ENCODE peak calls at places on chromosome 11, in eight cellular contexts. One of them, this sample, is unnamed.

GRCh38 chr11:119691701-119692546 is 37.1 kb downstream of the NECTIN1 start:
- DNase-seq in mucosa of descending colon: no peak
- DNase-seq in NCI-H2081: no peak
- DNase-seq in GM12865: no peak
- DNase-seq in NCI-H2227 treated with DMSO at 0.1 percent for 48 hours: no peak
- DNase-seq in activated naive CD4-positive, alpha-beta T cell: no peak
- DNase-seq in SW 1271: no peak
- DNase-seq in NCI-H187: no peak
- DNase-seq in this sample: no peak

GRCh38 chr11:118901494-118902335 is 18.0 kb downstream of the CXCR5 start:
- DNase-seq in mucosa of descending colon: no peak
- DNase-seq in NCI-H2081: no peak
- DNase-seq in GM12865: no peak
- DNase-seq in NCI-H2227 treated with DMSO at 0.1 percent for 48 hours: no peak
- DNase-seq in activated naive CD4-positive, alpha-beta T cell: no peak
- DNase-seq in SW 1271: no peak
- DNase-seq in NCI-H187: no peak
- DNase-seq in this sample: peak

GRCh38 chr11:27456140-27456801 is 16.3 kb downstream of the LGR4 start:
- DNase-seq in mucosa of descending colon: no peak
- DNase-seq in NCI-H2081: no peak
- DNase-seq in GM12865: no peak
- DNase-seq in NCI-H2227 treated with DMSO at 0.1 percent for 48 hours: no peak
- DNase-seq in activated naive CD4-positive, alpha-beta T cell: no peak
- DNase-seq in SW 1271: no peak
- DNase-seq in NCI-H187: no peak
- DNase-seq in this sample: no peak

GRCh38 chr11:64716471-64717267 is 6.3 kb downstream of the NRXN2 start:
- DNase-seq in mucosa of descending colon: no peak
- DNase-seq in NCI-H2081: no peak
- DNase-seq in GM12865: no peak
- DNase-seq in NCI-H2227 treated with DMSO at 0.1 percent for 48 hours: no peak
- DNase-seq in activated naive CD4-positive, alpha-beta T cell: no peak
- DNase-seq in SW 1271: no peak
- DNase-seq in NCI-H187: no peak
- DNase-seq in this sample: no peak

GRCh38 chr11:103035656-103036434 is 56.1 kb downstream of the DCUN1D5 start:
- DNase-seq in mucosa of descending colon: no peak
- DNase-seq in NCI-H2081: peak
- DNase-seq in GM12865: peak
- DNase-seq in NCI-H2227 treated with DMSO at 0.1 percent for 48 hours: peak
- DNase-seq in activated naive CD4-positive, alpha-beta T cell: no peak
- DNase-seq in SW 1271: peak
- DNase-seq in NCI-H187: no peak
- DNase-seq in this sample: peak

GRCh38 chr11:57567210-57567511 is 311 bp downstream of the UBE2L6 start:
- DNase-seq in mucosa of descending colon: no peak
- DNase-seq in NCI-H2081: no peak
- DNase-seq in GM12865: peak
- DNase-seq in NCI-H2227 treated with DMSO at 0.1 percent for 48 hours: no peak
- DNase-seq in activated naive CD4-positive, alpha-beta T cell: no peak
- DNase-seq in SW 1271: no peak
- DNase-seq in NCI-H187: no peak
- DNase-seq in this sample: no peak

GRCh38 chr11:131652231-131652630 is 281.8 kb downstream of the NTM start:
- DNase-seq in mucosa of descending colon: no peak
- DNase-seq in NCI-H2081: no peak
- DNase-seq in GM12865: no peak
- DNase-seq in NCI-H2227 treated with DMSO at 0.1 percent for 48 hours: no peak
- DNase-seq in activated naive CD4-positive, alpha-beta T cell: no peak
- DNase-seq in SW 1271: no peak
- DNase-seq in NCI-H187: no peak
- DNase-seq in this sample: no peak

GRCh38 chr11:24760681-24761080 is 263.8 kb downstream of the LUZP2 start:
- DNase-seq in mucosa of descending colon: no peak
- DNase-seq in NCI-H2081: no peak
- DNase-seq in GM12865: no peak
- DNase-seq in NCI-H2227 treated with DMSO at 0.1 percent for 48 hours: no peak
- DNase-seq in activated naive CD4-positive, alpha-beta T cell: no peak
- DNase-seq in SW 1271: no peak
- DNase-seq in NCI-H187: no peak
- DNase-seq in this sample: no peak

GRCh38 chr11:111355956-111356659 is 23.0 kb downstream of the POU2AF1 start:
- DNase-seq in mucosa of descending colon: no peak
- DNase-seq in NCI-H2081: peak
- DNase-seq in GM12865: no peak
- DNase-seq in NCI-H2227 treated with DMSO at 0.1 percent for 48 hours: no peak
- DNase-seq in activated naive CD4-positive, alpha-beta T cell: no peak
- DNase-seq in SW 1271: no peak
- DNase-seq in NCI-H187: no peak
- DNase-seq in this sample: no peak

GRCh38 chr11:122748968-122749687 is 89.2 kb upstream of the CRTAM start:
- DNase-seq in mucosa of descending colon: no peak
- DNase-seq in NCI-H2081: no peak
- DNase-seq in GM12865: peak
- DNase-seq in NCI-H2227 treated with DMSO at 0.1 percent for 48 hours: no peak
- DNase-seq in activated naive CD4-positive, alpha-beta T cell: no peak
- DNase-seq in SW 1271: no peak
- DNase-seq in NCI-H187: no peak
- DNase-seq in this sample: no peak

GRCh38 chr11:73538381-73538872 is 59.5 kb downstream of the FAM168A start:
- DNase-seq in mucosa of descending colon: no peak
- DNase-seq in NCI-H2081: no peak
- DNase-seq in GM12865: peak
- DNase-seq in NCI-H2227 treated with DMSO at 0.1 percent for 48 hours: no peak
- DNase-seq in activated naive CD4-positive, alpha-beta T cell: no peak
- DNase-seq in SW 1271: no peak
- DNase-seq in NCI-H187: no peak
- DNase-seq in this sample: no peak